ENCODE peak calls at places on chromosomes 3 and 15, in six cellular contexts. One of them, this sample, is unnamed.

GRCh38 chr15:40769310-40770146 is at the start of gene C15orf62:
- DNase-seq in CD14-positive monocyte: peak
- DNase-seq in fibroblast of pulmonary artery: peak
- DNase-seq in HFFc6: no peak
- DNase-seq in choroid plexus epithelial cell: peak
- DNase-seq in AG04450: no peak
- DNase-seq in this sample: no peak

GRCh38 chr15:81235276-81235675 is 38.6 kb downstream of the IL16 start:
- DNase-seq in HFFc6: no peak
- DNase-seq in AG04450: no peak
- DNase-seq in choroid plexus epithelial cell: no peak
- DNase-seq in CD14-positive monocyte: no peak
- DNase-seq in fibroblast of pulmonary artery: no peak
- DNase-seq in this sample: no peak

GRCh38 chr3:127951276-127951675 is 36.2 kb downstream of the KBTBD12 start:
- DNase-seq in AG04450: no peak
- DNase-seq in choroid plexus epithelial cell: peak
- DNase-seq in CD14-positive monocyte: no peak
- DNase-seq in HFFc6: peak
- DNase-seq in fibroblast of pulmonary artery: no peak
- DNase-seq in this sample: no peak

GRCh38 chr15:51096976-51097375 is 2.3 kb upstream of the TNFAIP8L3 start:
- DNase-seq in choroid plexus epithelial cell: no peak
- DNase-seq in CD14-positive monocyte: no peak
- DNase-seq in AG04450: no peak
- DNase-seq in HFFc6: no peak
- DNase-seq in fibroblast of pulmonary artery: no peak
- DNase-seq in this sample: no peak

GRCh38 chr3:53084310-53085001 is 38.6 kb upstream of the SFMBT1 start:
- DNase-seq in HFFc6: no peak
- DNase-seq in AG04450: no peak
- DNase-seq in fibroblast of pulmonary artery: no peak
- DNase-seq in choroid plexus epithelial cell: no peak
- DNase-seq in CD14-positive monocyte: no peak
- DNase-seq in this sample: no peak

GRCh38 chr3:64730651-64731050 is 42.9 kb upstream of the ADAMTS9 start:
- DNase-seq in CD14-positive monocyte: no peak
- DNase-seq in AG04450: no peak
- DNase-seq in fibroblast of pulmonary artery: no peak
- DNase-seq in HFFc6: no peak
- DNase-seq in choroid plexus epithelial cell: no peak
- DNase-seq in this sample: no peak

GRCh38 chr3:119035014-119035346 is 334 bp upstream of the IGSF11 start:
- DNase-seq in HFFc6: no peak
- DNase-seq in choroid plexus epithelial cell: no peak
- DNase-seq in fibroblast of pulmonary artery: peak
- DNase-seq in AG04450: no peak
- DNase-seq in CD14-positive monocyte: no peak
- DNase-seq in this sample: no peak

GRCh38 chr3:66991478-66991877 is 6.6 kb upstream of the KBTBD8 start:
- DNase-seq in CD14-positive monocyte: no peak
- DNase-seq in choroid plexus epithelial cell: peak
- DNase-seq in fibroblast of pulmonary artery: peak
- DNase-seq in HFFc6: peak
- DNase-seq in AG04450: peak
- DNase-seq in this sample: no peak

GRCh38 chr3:45320986-45321385 is 67.4 kb upstream of the LARS2 start:
- DNase-seq in AG04450: no peak
- DNase-seq in fibroblast of pulmonary artery: no peak
- DNase-seq in HFFc6: no peak
- DNase-seq in choroid plexus epithelial cell: no peak
- DNase-seq in CD14-positive monocyte: no peak
- DNase-seq in this sample: peak

GRCh38 chr3:8052599-8053185 is 448.9 kb upstream of the LMCD1 start:
- DNase-seq in CD14-positive monocyte: no peak
- DNase-seq in choroid plexus epithelial cell: peak
- DNase-seq in AG04450: no peak
- DNase-seq in HFFc6: no peak
- DNase-seq in fibroblast of pulmonary artery: no peak
- DNase-seq in this sample: no peak

GRCh38 chr15:42226648-42227047 is 18.5 kb upstream of the VPS39 start:
- DNase-seq in choroid plexus epithelial cell: no peak
- DNase-seq in fibroblast of pulmonary artery: no peak
- DNase-seq in AG04450: no peak
- DNase-seq in HFFc6: no peak
- DNase-seq in CD14-positive monocyte: no peak
- DNase-seq in this sample: no peak

GRCh38 chr15:38853608-38854007 is 289.0 kb upstream of the RASGRP1 start:
- DNase-seq in HFFc6: peak
- DNase-seq in choroid plexus epithelial cell: peak
- DNase-seq in fibroblast of pulmonary artery: peak
- DNase-seq in CD14-positive monocyte: no peak
- DNase-seq in AG04450: no peak
- DNase-seq in this sample: no peak

GRCh38 chr3:116342499-116342898 is 102.8 kb downstream of the LSAMP start:
- DNase-seq in AG04450: no peak
- DNase-seq in choroid plexus epithelial cell: no peak
- DNase-seq in HFFc6: no peak
- DNase-seq in CD14-positive monocyte: no peak
- DNase-seq in fibroblast of pulmonary artery: no peak
- DNase-seq in this sample: no peak

GRCh38 chr15:42499888-42500609 is 4.6 kb downstream of the SNAP23 start:
- DNase-seq in HFFc6: no peak
- DNase-seq in choroid plexus epithelial cell: peak
- DNase-seq in fibroblast of pulmonary artery: peak
- DNase-seq in AG04450: no peak
- DNase-seq in CD14-positive monocyte: no peak
- DNase-seq in this sample: peak

GRCh38 chr3:156360992-156361391 is 193.9 kb downstream of the SSR3 start:
- DNase-seq in choroid plexus epithelial cell: no peak
- DNase-seq in AG04450: no peak
- DNase-seq in fibroblast of pulmonary artery: no peak
- DNase-seq in HFFc6: no peak
- DNase-seq in CD14-positive monocyte: no peak
- DNase-seq in this sample: no peak

GRCh38 chr3:43794776-43795175 is 104.0 kb downstream of the ABHD5 start:
- DNase-seq in HFFc6: peak
- DNase-seq in fibroblast of pulmonary artery: no peak
- DNase-seq in CD14-positive monocyte: no peak
- DNase-seq in AG04450: peak
- DNase-seq in choroid plexus epithelial cell: peak
- DNase-seq in this sample: no peak

GRCh38 chr15:76398301-76398700 is 61.7 kb downstream of the ISL2 start:
- DNase-seq in choroid plexus epithelial cell: no peak
- DNase-seq in HFFc6: no peak
- DNase-seq in AG04450: no peak
- DNase-seq in fibroblast of pulmonary artery: no peak
- DNase-seq in CD14-positive monocyte: no peak
- DNase-seq in this sample: no peak

GRCh38 chr3:14256046-14256445 is 77.4 kb downstream of the LSM3 start:
- DNase-seq in choroid plexus epithelial cell: no peak
- DNase-seq in fibroblast of pulmonary artery: no peak
- DNase-seq in HFFc6: no peak
- DNase-seq in CD14-positive monocyte: no peak
- DNase-seq in AG04450: no peak
- DNase-seq in this sample: no peak

DNA sequence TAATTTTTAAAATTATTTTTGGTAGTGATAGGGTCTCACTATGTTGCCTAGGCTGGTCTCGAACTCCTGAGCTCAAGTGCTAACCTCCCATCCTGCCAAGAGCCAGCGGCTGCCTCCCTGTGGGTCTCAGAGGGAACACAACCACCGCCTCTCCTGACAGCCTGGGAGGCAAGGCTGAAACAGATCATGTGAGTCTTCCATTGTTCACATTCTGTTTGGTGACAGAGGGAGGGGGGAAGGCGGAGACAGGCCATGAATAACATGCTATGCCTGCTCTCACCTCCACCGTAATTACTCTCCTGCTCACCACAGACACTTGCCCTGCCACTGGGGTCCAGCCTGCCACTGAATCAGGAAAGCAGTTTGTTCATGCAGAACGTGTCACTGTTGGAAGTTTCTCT is 78.3 kb upstream of the RASGRF1 start:
- DNase-seq in AG04450: no peak
- DNase-seq in HFFc6: no peak
- DNase-seq in fibroblast of pulmonary artery: peak
- DNase-seq in choroid plexus epithelial cell: peak
- DNase-seq in CD14-positive monocyte: no peak
- DNase-seq in this sample: peak
- TF ChIP-seq CTCF in AG04450: no peak
- TF ChIP-seq CTCF in HFFc6: no peak
- TF ChIP-seq CTCF in fibroblast of pulmonary artery: peak
- TF ChIP-seq CTCF in choroid plexus epithelial cell: peak
- TF ChIP-seq CTCF in CD14-positive monocyte: no peak
- TF ChIP-seq CTCF in this sample: peak

GRCh38 chr3:158696618-158697017 is 24.2 kb upstream of the LXN start:
- DNase-seq in CD14-positive monocyte: no peak
- DNase-seq in AG04450: no peak
- DNase-seq in fibroblast of pulmonary artery: peak
- DNase-seq in HFFc6: no peak
- DNase-seq in choroid plexus epithelial cell: peak
- DNase-seq in this sample: no peak
- TF ChIP-seq CTCF in CD14-positive monocyte: no peak
- TF ChIP-seq CTCF in AG04450: no peak
- TF ChIP-seq CTCF in fibroblast of pulmonary artery: no peak
- TF ChIP-seq CTCF in HFFc6: no peak
- TF ChIP-seq CTCF in choroid plexus epithelial cell: no peak
- TF ChIP-seq CTCF in this sample: no peak

GRCh38 chr3:98701276-98701675 is 61.9 kb upstream of the ST3GAL6 start:
- DNase-seq in HFFc6: no peak
- DNase-seq in fibroblast of pulmonary artery: no peak
- DNase-seq in CD14-positive monocyte: no peak
- DNase-seq in AG04450: no peak
- DNase-seq in choroid plexus epithelial cell: no peak
- DNase-seq in this sample: no peak

GRCh38 chr3:98705212-98705611 is 57.9 kb upstream of the ST3GAL6 start:
- DNase-seq in fibroblast of pulmonary artery: no peak
- DNase-seq in CD14-positive monocyte: no peak
- DNase-seq in HFFc6: no peak
- DNase-seq in choroid plexus epithelial cell: no peak
- DNase-seq in AG04450: peak
- DNase-seq in this sample: no peak

GRCh38 chr3:98702166-98702565 is 61.0 kb upstream of the ST3GAL6 start:
- DNase-seq in fibroblast of pulmonary artery: peak
- DNase-seq in HFFc6: peak
- DNase-seq in AG04450: no peak
- DNase-seq in CD14-positive monocyte: no peak
- DNase-seq in choroid plexus epithelial cell: no peak
- DNase-seq in this sample: no peak

GRCh38 chr3:98709433-98709832 is 53.7 kb upstream of the ST3GAL6 start:
- DNase-seq in choroid plexus epithelial cell: no peak
- DNase-seq in fibroblast of pulmonary artery: no peak
- DNase-seq in AG04450: no peak
- DNase-seq in CD14-positive monocyte: no peak
- DNase-seq in HFFc6: no peak
- DNase-seq in this sample: no peak

GRCh38 chr3:98705694-98706093 is 57.4 kb upstream of the ST3GAL6 start:
- DNase-seq in HFFc6: peak
- DNase-seq in choroid plexus epithelial cell: peak
- DNase-seq in AG04450: no peak
- DNase-seq in fibroblast of pulmonary artery: peak
- DNase-seq in CD14-positive monocyte: no peak
- DNase-seq in this sample: no peak
- TF ChIP-seq CTCF in HFFc6: peak
- TF ChIP-seq CTCF in choroid plexus epithelial cell: peak
- TF ChIP-seq CTCF in AG04450: peak
- TF ChIP-seq CTCF in fibroblast of pulmonary artery: peak
- TF ChIP-seq CTCF in CD14-positive monocyte: no peak
- TF ChIP-seq CTCF in this sample: peak

GRCh38 chr15:34610388-34610787 is 26.9 kb upstream of the GOLGA8B start:
- DNase-seq in choroid plexus epithelial cell: peak
- DNase-seq in HFFc6: peak
- DNase-seq in fibroblast of pulmonary artery: peak
- DNase-seq in CD14-positive monocyte: no peak
- DNase-seq in AG04450: no peak
- DNase-seq in this sample: no peak
- TF ChIP-seq CTCF in choroid plexus epithelial cell: peak
- TF ChIP-seq CTCF in HFFc6: peak
- TF ChIP-seq CTCF in fibroblast of pulmonary artery: peak
- TF ChIP-seq CTCF in CD14-positive monocyte: no peak
- TF ChIP-seq CTCF in AG04450: peak
- TF ChIP-seq CTCF in this sample: peak

DNA sequence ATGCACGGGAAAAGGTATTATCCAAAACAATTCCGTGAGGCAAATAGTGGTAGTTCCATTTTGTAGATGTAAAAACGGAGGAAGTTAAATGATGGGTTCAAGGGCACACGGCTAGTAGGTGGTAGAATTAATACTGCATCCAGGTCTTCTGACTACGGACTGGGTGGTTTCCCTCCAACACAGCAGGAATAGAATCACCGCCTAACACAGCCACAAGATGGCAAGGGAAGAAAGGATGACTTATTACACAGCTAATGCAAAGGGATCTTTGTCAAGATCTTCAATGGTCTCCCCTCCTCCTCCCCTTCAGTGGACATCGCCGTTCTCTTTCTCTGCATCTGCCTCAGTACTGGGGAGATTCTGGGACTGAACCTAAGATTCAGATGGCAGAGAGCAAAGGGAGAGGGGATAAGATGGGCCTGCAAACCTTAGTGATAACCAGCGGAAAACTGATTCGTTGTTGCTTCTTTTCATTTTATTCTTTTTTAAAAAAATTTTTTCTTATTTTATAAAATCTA is 574 bp upstream of the TOPBP1 start:
- DNase-seq in AG04450: no peak
- DNase-seq in CD14-positive monocyte: no peak
- DNase-seq in fibroblast of pulmonary artery: peak
- DNase-seq in choroid plexus epithelial cell: peak
- DNase-seq in HFFc6: peak
- DNase-seq in this sample: no peak
- TF ChIP-seq CTCF in AG04450: no peak
- TF ChIP-seq CTCF in CD14-positive monocyte: no peak
- TF ChIP-seq CTCF in fibroblast of pulmonary artery: peak
- TF ChIP-seq CTCF in choroid plexus epithelial cell: peak
- TF ChIP-seq CTCF in HFFc6: no peak
- TF ChIP-seq CTCF in this sample: peak

DNA sequence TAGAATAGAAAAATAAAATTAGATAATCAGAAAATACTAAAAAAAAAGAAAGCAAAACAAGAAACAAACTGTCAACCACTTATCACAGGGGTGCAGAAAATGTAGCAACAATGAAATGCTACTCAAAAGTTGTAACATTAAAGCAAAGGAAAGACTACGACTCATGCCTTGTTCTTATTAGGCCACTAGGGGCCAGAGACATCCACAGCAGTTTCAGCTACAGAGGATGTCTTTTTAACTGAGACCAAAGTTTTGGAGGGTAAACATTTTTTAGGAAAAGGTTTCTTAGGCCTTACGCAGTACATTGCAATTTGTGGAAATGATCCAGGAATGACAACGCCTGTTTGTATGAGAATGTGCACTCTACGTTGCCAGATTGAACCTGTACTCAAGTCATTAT is 15.4 kb upstream of the CADM2 start:
- DNase-seq in AG04450: no peak
- DNase-seq in fibroblast of pulmonary artery: no peak
- DNase-seq in CD14-positive monocyte: no peak
- DNase-seq in HFFc6: no peak
- DNase-seq in choroid plexus epithelial cell: no peak
- DNase-seq in this sample: no peak
- TF ChIP-seq CTCF in AG04450: no peak
- TF ChIP-seq CTCF in fibroblast of pulmonary artery: no peak
- TF ChIP-seq CTCF in CD14-positive monocyte: no peak
- TF ChIP-seq CTCF in HFFc6: no peak
- TF ChIP-seq CTCF in choroid plexus epithelial cell: peak
- TF ChIP-seq CTCF in this sample: no peak